ENCODE peak calls at places on chromosomes 13 and 19, in ten cellular contexts. O is fibroblast of lung, H is AG04450, R is thoracic aorta, T is heart left ventricle, L is A549, I is pancreas, P is hepatocyte, J is cardiac muscle cell, N is DND-41. G is an unnamed sample. For H3K9me3, the result is how much of the 10 kb centered on the place peaks cover.

GRCh38 chr19:5264453-5264852 is 76.2 kb downstream of the PTPRS start:
- DNase-seq in H (no peak), I (no peak), N (no peak), L (no peak), R (no peak), T (no peak), J (no peak), O (no peak), P (no peak), G (no peak)

GRCh38 chr19:4015705-4016402 is 8.3 kb downstream of the PIAS4 start:
- DNase-seq in I (peak), P (peak), J (no peak), H (no peak), T (no peak), O (no peak), L (no peak), R (no peak), N (no peak), G (no peak)

GRCh38 chr19:21398851-21399250 is 1.9 kb downstream of the ZNF493 start:
- DNase-seq in R (no peak), J (no peak), O (peak), I (no peak), T (no peak), H (no peak), N (no peak), P (no peak), L (no peak), G (no peak)

GRCh38 chr19:17391371-17392151 is 2.4 kb downstream of the CCDC194 start:
- DNase-seq in H (no peak), I (no peak), N (no peak), R (no peak), L (peak), O (no peak), J (no peak), T (no peak), P (no peak), G (no peak)

GRCh38 chr13:50417597-50417996 is 402.4 kb downstream of the KCNRG start:
- DNase-seq in P (no peak), H (no peak), I (no peak), N (no peak), T (no peak), J (no peak), L (no peak), R (no peak), O (no peak), G (no peak)

GRCh38 chr13:106533940-106534843 is 1.3 kb downstream of the EFNB2 start:
- DNase-seq in J (peak), I (peak), T (peak), R (no peak), O (peak), H (peak), N (no peak), P (peak), L (no peak), G (no peak)

GRCh38 chr13:30052127-30052526 is 201.7 kb upstream of the UBL3 start:
- DNase-seq in L (no peak), P (no peak), N (no peak), I (no peak), O (no peak), J (peak), R (no peak), H (no peak), T (no peak), G (no peak)

GRCh38 chr13:98476538-98476966 is 100.4 kb downstream of the STK24 start:
- DNase-seq in H (no peak), J (peak), L (no peak), I (peak), O (peak), P (no peak), N (peak), R (no peak), T (peak), G (peak)

GRCh38 chr13:73162912-73163911 is 104.4 kb downstream of the KLF5 start:
- DNase-seq in O (no peak), R (no peak), N (no peak), J (no peak), T (no peak), L (peak), I (no peak), P (no peak), H (no peak), G (no peak)

GRCh38 chr19:658916-659839 is 3.8 kb downstream of the RNF126 start:
- DNase-seq in T (peak), R (no peak), P (no peak), O (peak), J (peak), L (no peak), I (no peak), H (no peak), N (no peak), G (no peak)

GRCh38 chr13:89982406-89983085 is 1364.9 kb upstream of the MIR17HG start:
- DNase-seq in I (no peak), H (no peak), J (peak), N (no peak), P (peak), O (peak), L (no peak), T (no peak), R (no peak), G (no peak)

GRCh38 chr13:69243366-69243765 is 864.3 kb upstream of the ATXN8OS start:
- DNase-seq in R (no peak), O (no peak), L (no peak), I (no peak), J (no peak), T (no peak), N (no peak), H (no peak), P (no peak), G (no peak)

DNA sequence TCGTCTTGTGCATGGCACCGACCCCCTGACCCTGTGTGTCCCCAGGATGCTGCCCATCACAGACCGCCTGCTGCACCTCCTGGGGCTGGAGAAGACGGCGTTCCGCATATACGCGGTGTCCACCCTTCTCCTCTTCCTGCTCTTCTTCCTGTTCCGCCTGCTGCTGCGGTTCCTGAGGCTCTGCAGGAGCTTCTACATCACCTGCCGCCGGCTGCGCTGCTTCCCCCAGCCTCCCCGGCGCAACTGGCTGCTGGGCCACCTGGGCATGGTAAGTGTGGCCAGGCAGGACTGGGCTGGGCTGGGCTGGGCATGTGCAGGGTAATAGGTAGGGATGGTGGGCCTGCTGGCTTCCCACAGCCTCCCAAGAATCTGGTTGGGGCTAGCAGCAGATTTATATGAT is 17.0 kb downstream of the CYP4F22 start:
- DNase-seq in R (no peak), J (no peak), O (no peak), I (no peak), L (no peak), N (no peak), H (no peak), T (no peak), P (no peak), G (no peak)
- H3K9me3 ChIP-seq in R (under half), J (under half), O (under half), I (under half), L (under half), N (under half), H (under half), T (under half), P (under half), G (under half)

DNA sequence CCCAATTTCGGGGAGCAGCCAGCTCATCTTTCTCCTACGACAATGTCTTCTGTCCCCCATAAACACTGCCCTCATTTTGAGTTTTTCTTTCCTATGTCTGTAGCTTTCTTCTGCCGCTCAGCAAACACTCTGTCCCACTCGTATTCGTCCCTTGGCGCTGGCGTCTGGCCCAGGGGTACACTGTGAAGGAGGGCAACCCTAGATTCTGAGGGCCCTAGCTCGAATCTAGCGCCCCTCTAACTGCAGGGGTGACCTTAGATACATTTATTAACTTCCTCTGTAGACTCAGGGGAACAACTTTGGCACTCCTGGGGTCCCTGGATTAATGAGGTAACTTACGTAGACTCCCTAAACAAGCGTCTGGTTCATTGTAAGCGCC is 679 bp upstream of the LRCH1 start:
- DNase-seq in P (no peak), H (no peak), L (no peak), I (no peak), N (no peak), T (no peak), R (no peak), O (no peak), J (no peak), G (no peak)
- H3K27ac ChIP-seq in P (peak), H (no peak), L (peak), I (no peak), N (peak), T (peak), R (peak), O (peak), J (no peak), G (peak)

DNA sequence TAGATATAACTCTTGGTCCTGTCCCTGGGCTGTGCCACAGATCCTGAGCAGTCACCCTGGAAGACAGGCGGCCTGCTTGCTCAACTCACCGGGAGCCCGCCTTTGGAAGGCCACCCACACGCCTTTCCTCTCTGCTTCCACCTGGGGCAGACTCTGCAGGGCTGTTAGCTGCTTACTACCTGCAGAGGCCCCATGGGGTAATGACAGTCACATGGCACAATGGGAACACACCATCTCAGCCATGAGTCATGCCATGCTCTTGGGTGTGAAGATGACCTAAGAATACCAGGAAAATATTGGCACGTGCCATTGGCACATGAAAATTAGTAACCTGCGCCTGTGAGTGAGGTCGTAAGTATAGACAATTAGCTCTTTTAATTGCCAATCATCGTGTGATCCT is 108.6 kb downstream of the COL4A2 start:
- DNase-seq in L (peak), N (no peak), O (no peak), H (no peak), T (peak), P (peak), R (no peak), J (no peak), I (no peak), G (no peak)
- TF ChIP-seq CTCF in L (no peak), N (no peak), O (no peak), H (no peak), T (no peak), P (no peak), R (no peak), J (no peak), I (no peak), G (no peak)

DNA sequence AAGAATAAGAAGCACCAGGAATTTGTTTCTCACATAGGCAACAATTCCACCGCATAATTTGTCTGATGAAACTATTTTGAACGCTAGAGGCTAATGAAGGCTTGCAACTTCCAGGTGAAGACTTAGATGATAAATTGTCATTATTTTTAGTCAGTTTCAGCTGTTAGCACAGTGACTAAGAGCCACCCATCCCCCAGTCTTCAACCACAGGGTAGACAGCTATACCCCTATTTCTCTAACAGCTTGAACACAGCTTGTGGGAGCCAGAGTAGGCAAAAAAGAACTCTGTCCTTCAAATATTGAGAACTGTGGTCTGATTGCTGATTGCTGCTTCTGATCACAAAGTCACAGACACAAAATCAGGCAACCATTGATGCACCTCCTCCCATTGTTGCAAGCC is 1124.8 kb upstream of the PRR20A start:
- DNase-seq in I (no peak), N (no peak), R (no peak), H (no peak), T (no peak), J (no peak), P (no peak), L (no peak), O (no peak), G (no peak)
- H3K9me3 ChIP-seq in I (under half), N (under half), R (under half), H (under half), T (under half), J (under half), P (under half), L (under half), O (under half), G (under half)

G was measured in CD4-positive, alpha-beta T cell.